ENCODE peak calls at places on chromosomes 1 and 21, in four cellular contexts. S is Calu3, L is AG09309, H is progenitor cell of endocrine pancreas. C is an unnamed sample.

GRCh38 chr1:94044290-94044790 is 76.6 kb downstream of the ABCA4 start:
- DNase-seq in L (no peak), H (peak), S (peak), C (peak)

GRCh38 chr1:8598060-8598724 is 219.2 kb downstream of the RERE start:
- DNase-seq in L (no peak), S (no peak), H (no peak), C (peak)

GRCh38 chr21:27110956-27111355 is 144.1 kb upstream of the ADAMTS5 start:
- DNase-seq in H (no peak), S (no peak), L (no peak), C (no peak)

GRCh38 chr1:26097696-26098095 is 13.9 kb upstream of the PDIK1L start:
- DNase-seq in L (peak), H (no peak), S (no peak), C (no peak)

GRCh38 chr1:61641578-61642336 is 83.2 kb downstream of the TM2D1 start:
- DNase-seq in H (peak), L (peak), S (peak), C (peak)

GRCh38 chr21:17387030-17387617 is 125.7 kb upstream of the CXADR start:
- DNase-seq in H (peak), S (peak), L (no peak), C (peak)

GRCh38 chr1:54949971-54950360 is 30.5 kb upstream of the TMEM61 start:
- DNase-seq in H (no peak), S (no peak), L (no peak), C (no peak)

GRCh38 chr1:162612606-162613400 is 19.5 kb upstream of the DDR2 start:
- DNase-seq in H (no peak), L (peak), S (no peak), C (no peak)

GRCh38 chr1:41537257-41537656 is 52.8 kb upstream of the EDN2 start:
- DNase-seq in S (no peak), L (no peak), H (no peak), C (no peak)

GRCh38 chr21:38777521-38777920 is 28.2 kb upstream of the ETS2 start:
- DNase-seq in S (no peak), H (no peak), L (no peak), C (no peak)

GRCh38 chr1:29029652-29030051 is 94.1 kb downstream of the TMEM200B start:
- DNase-seq in H (no peak), S (no peak), L (no peak), C (no peak)

GRCh38 chr1:47276850-47277249 is 37.1 kb downstream of the STIL start:
- DNase-seq in S (no peak), L (no peak), H (no peak), C (no peak)

GRCh38 chr21:31732891-31733520 is 1.1 kb upstream of the SCAF4 start:
- DNase-seq in H (no peak), S (no peak), L (no peak), C (no peak)

GRCh38 chr1:29343908-29344307 is 107.6 kb downstream of the PTPRU start:
- DNase-seq in S (no peak), L (no peak), H (no peak), C (no peak)

GRCh38 chr1:185694081-185694480 is 40.1 kb upstream of the HMCN1 start:
- DNase-seq in H (no peak), L (no peak), S (no peak), C (no peak)

GRCh38 chr1:161905269-161905884 is 118.3 kb downstream of the OLFML2B start:
- DNase-seq in H (no peak), L (no peak), S (peak), C (peak)

GRCh38 chr1:109765896-109766615 is 2.3 kb upstream of the EPS8L3 start:
- DNase-seq in H (no peak), S (no peak), L (no peak), C (no peak)

DNA sequence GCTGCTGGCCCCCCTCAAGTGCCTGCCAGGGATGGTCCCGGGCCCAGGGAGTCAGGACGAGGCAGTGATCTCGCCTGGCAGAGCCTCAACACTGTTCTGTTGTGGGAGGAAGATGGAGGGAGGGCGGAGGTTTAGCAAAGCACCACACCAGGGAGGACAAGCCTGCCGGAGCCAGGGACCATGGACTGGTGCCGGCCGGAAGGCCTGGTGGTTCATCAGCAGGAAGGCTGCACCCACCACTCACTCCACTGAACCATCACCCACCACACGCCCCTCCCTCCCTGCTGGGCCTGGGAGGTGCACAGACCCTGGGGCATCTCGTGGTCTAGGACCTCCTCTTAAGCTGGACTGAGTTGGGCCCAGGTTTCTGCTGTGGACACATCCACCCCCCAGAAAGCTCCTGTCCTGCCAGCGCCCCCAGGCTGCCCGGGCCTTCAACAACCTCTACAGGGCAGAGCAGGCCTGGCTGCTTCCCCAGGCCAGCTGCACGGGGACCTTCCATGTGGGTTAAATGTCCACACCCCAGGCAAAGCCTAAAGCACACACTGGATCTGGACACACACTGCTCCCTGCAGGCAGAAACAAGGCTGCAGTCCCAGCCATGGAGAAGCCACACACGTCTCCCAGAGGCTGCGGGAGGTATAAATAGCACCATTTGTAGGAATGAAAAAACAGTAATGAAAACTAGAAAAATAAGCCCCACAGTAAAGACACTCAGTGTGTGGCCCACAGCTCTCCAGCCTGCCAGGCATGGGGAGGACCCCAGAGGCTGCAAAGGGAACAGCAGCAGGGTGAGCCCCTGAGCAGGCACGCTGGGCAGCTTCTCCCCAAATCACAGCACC is 10.4 kb upstream of the TMEM240 start:
- DNase-seq in H (no peak), L (no peak), S (no peak), C (no peak)
- TF ChIP-seq CTCF in H (peak), L (peak), S (no peak), C (no peak)

GRCh38 chr1:33500547-33500946 is 28.1 kb downstream of the ZSCAN20 start:
- DNase-seq in H (no peak), S (no peak), L (no peak), C (peak)
- TF ChIP-seq CTCF in H (peak), S (no peak), L (no peak), C (peak)

GRCh38 chr1:205454903-205455335 is 926 bp downstream of the BLACAT1 start:
- DNase-seq in L (no peak), H (no peak), S (no peak), C (no peak)
- TF ChIP-seq CTCF in L (no peak), H (peak), S (no peak), C (no peak)

GRCh38 chr1:119814288-119814687 is 3.0 kb upstream of the REG4 start:
- DNase-seq in L (no peak), H (no peak), S (no peak), C (no peak)

GRCh38 chr1:119808972-119809550 is 2.2 kb downstream of the REG4 start:
- DNase-seq in L (no peak), H (peak), S (peak), C (peak)

GRCh38 chr1:119811428-119811827 is at the start of gene REG4:
- DNase-seq in S (no peak), L (no peak), H (no peak), C (no peak)

GRCh38 chr1:119815361-119815760 is 4.1 kb upstream of the REG4 start:
- DNase-seq in L (no peak), S (no peak), H (no peak), C (no peak)

DNA sequence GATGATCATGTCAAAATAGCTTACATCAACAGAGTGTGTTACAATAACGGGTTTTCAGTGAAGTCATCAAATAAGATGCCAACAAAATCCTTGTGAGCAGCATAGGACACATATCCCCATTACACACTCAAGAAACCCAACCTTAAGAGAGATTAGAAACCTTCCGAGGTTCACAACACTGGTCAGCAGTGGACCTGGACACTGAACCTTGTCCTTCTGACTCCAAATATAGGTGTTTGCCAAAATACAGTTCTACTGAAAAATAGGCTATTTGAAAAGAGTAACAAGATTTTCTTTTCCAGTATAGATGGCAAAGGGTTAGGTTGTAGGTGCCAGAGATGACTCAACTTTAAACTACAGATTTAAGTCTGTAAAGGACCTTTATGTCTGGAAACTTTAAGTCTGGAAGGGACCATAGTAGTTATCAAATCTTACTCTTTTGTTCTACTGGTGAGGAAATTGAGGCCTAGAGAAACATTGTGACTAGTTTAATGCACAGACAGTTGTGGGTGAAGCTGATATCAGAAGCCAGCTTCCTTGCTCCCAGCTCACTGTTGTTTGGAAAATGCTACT is 811 bp upstream of the REG4 start:
- DNase-seq in L (no peak), S (no peak), H (no peak), C (no peak)
- TF ChIP-seq CTCF in L (no peak), S (no peak), H (no peak), C (no peak)

GRCh38 chr1:19311931-19312781 is at the start of the genes AKR7A2 and SLC66A1:
- DNase-seq in H (peak), L (peak), S (peak), C (peak)
- TF ChIP-seq CTCF in H (no peak), L (no peak), S (no peak), C (no peak)

DNA sequence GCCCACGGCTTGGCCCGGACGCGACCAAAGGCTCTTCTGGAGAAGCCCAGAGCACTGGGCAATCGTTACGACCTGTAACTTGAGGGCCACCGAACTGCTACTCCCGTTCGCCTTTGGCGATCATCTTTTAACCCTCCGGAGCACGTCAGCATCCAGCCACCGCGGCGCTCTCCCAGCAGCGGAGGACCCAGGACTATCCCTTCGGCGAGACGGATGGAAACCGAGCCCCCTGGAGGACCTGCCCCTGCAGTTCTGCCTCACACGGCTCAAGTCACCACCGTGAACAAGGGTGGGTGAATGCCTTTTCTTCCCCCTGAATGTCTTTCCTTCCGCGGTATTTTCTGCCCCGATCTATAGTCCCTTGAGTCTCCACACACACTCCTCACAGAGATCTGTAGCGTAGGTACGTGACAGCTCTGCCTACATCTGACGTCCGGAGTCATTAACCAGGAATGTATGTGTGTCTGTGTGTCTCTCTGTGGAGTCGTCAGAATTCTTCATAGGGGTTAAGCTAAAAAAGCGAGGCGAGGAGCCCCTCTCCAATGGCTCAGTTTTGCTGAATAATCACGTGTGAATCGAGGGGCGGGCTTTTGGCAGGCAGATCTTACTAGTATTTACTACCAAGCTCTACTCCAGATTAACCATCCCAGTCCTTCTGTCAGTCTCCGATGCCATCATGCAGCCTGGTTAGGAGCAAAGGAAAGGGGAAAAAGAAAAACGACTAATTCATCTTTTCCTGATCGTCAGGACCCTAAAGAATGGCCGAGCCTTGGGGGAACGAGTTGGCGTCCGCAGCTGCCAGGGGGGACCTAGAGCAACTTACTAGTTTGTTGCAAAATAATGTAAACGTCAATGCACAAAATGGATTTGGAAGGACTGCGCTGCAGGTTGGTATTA is at the start of gene CDKN2C:
- DNase-seq in S (peak), L (peak), H (peak), C (peak)
- TF ChIP-seq CTCF in S (no peak), L (no peak), H (no peak), C (no peak)